ENCODE peak calls at places on chromosomes 3 and 15, in eight cellular contexts. One of them, this sample, is unnamed.

GRCh38 chr3:129892857-129893615 is 475 bp downstream of the TMCC1 start:
- DNase-seq in dorsolateral prefrontal cortex: peak; percentile 79
- DNase-seq in AG04450: no peak
- DNase-seq in brain microvascular endothelial cell: no peak
- DNase-seq in HCT116: no peak
- DNase-seq in hepatocyte: no peak
- DNase-seq in psoas muscle: no peak
- DNase-seq in right lobe of liver: peak; percentile 79
- DNase-seq in this sample: peak; percentile 64

GRCh38 chr3:175255698-175256097 is 396.6 kb downstream of the NAALADL2 start:
- DNase-seq in dorsolateral prefrontal cortex: no peak
- DNase-seq in AG04450: no peak
- DNase-seq in brain microvascular endothelial cell: peak; percentile 42
- DNase-seq in HCT116: no peak
- DNase-seq in hepatocyte: no peak
- DNase-seq in psoas muscle: no peak
- DNase-seq in right lobe of liver: no peak
- DNase-seq in this sample: no peak

GRCh38 chr15:65857718-65858402 is 11.4 kb upstream of the RAB11A start:
- DNase-seq in dorsolateral prefrontal cortex: no peak
- DNase-seq in AG04450: no peak
- DNase-seq in brain microvascular endothelial cell: no peak
- DNase-seq in HCT116: no peak
- DNase-seq in hepatocyte: no peak
- DNase-seq in psoas muscle: no peak
- DNase-seq in right lobe of liver: no peak
- DNase-seq in this sample: no peak

GRCh38 chr15:46714959-46715358 is 1002.3 kb upstream of the SEMA6D start:
- DNase-seq in dorsolateral prefrontal cortex: no peak
- DNase-seq in AG04450: no peak
- DNase-seq in brain microvascular endothelial cell: no peak
- DNase-seq in HCT116: no peak
- DNase-seq in hepatocyte: no peak
- DNase-seq in psoas muscle: no peak
- DNase-seq in right lobe of liver: no peak
- DNase-seq in this sample: no peak

GRCh38 chr3:171248426-171249115 is 211.6 kb downstream of the TNIK start:
- DNase-seq in dorsolateral prefrontal cortex: no peak
- DNase-seq in AG04450: no peak
- DNase-seq in brain microvascular endothelial cell: no peak
- DNase-seq in HCT116: no peak
- DNase-seq in hepatocyte: no peak
- DNase-seq in psoas muscle: no peak
- DNase-seq in right lobe of liver: no peak
- DNase-seq in this sample: no peak

GRCh38 chr15:101068961-101069734 is 150.0 kb downstream of the LRRK1 start:
- DNase-seq in dorsolateral prefrontal cortex: no peak
- DNase-seq in AG04450: no peak
- DNase-seq in brain microvascular endothelial cell: no peak
- DNase-seq in HCT116: no peak
- DNase-seq in hepatocyte: peak; percentile 28
- DNase-seq in psoas muscle: peak; percentile 39
- DNase-seq in right lobe of liver: peak; percentile 39
- DNase-seq in this sample: no peak

GRCh38 chr3:42037318-42037945 is 53.7 kb upstream of the TRAK1 start:
- DNase-seq in dorsolateral prefrontal cortex: no peak
- DNase-seq in AG04450: no peak
- DNase-seq in brain microvascular endothelial cell: no peak
- DNase-seq in HCT116: no peak
- DNase-seq in hepatocyte: no peak
- DNase-seq in psoas muscle: no peak
- DNase-seq in right lobe of liver: no peak
- DNase-seq in this sample: no peak

GRCh38 chr3:33377489-33377888 is 62.7 kb downstream of the UBP1 start:
- DNase-seq in dorsolateral prefrontal cortex: no peak
- DNase-seq in AG04450: no peak
- DNase-seq in brain microvascular endothelial cell: no peak
- DNase-seq in HCT116: no peak
- DNase-seq in hepatocyte: no peak
- DNase-seq in psoas muscle: no peak
- DNase-seq in right lobe of liver: no peak
- DNase-seq in this sample: no peak

GRCh38 chr15:84600331-84600686 is 500 bp upstream of the ZSCAN2 start:
- DNase-seq in dorsolateral prefrontal cortex: peak; percentile 67
- DNase-seq in AG04450: peak; percentile 59
- DNase-seq in brain microvascular endothelial cell: peak; percentile 91
- DNase-seq in HCT116: peak; percentile 74
- DNase-seq in hepatocyte: peak; percentile 89
- DNase-seq in psoas muscle: peak; percentile 92
- DNase-seq in right lobe of liver: peak; percentile 88
- DNase-seq in this sample: peak; percentile 28

GRCh38 chr15:56739474-56739873 is 6.2 kb upstream of the ZNF280D start:
- DNase-seq in dorsolateral prefrontal cortex: no peak
- DNase-seq in AG04450: no peak
- DNase-seq in brain microvascular endothelial cell: no peak
- DNase-seq in HCT116: no peak
- DNase-seq in hepatocyte: no peak
- DNase-seq in psoas muscle: no peak
- DNase-seq in right lobe of liver: no peak
- DNase-seq in this sample: no peak

GRCh38 chr3:185820973-185821758 is 3.7 kb downstream of the IGF2BP2 start:
- DNase-seq in dorsolateral prefrontal cortex: no peak
- DNase-seq in AG04450: peak; percentile 78
- DNase-seq in brain microvascular endothelial cell: peak; percentile 72
- DNase-seq in HCT116: no peak
- DNase-seq in hepatocyte: peak; percentile 32
- DNase-seq in psoas muscle: no peak
- DNase-seq in right lobe of liver: no peak
- DNase-seq in this sample: no peak

GRCh38 chr15:57259511-57260143 is 116.7 kb upstream of the CGNL1 start:
- DNase-seq in dorsolateral prefrontal cortex: no peak
- DNase-seq in AG04450: no peak
- DNase-seq in brain microvascular endothelial cell: no peak
- DNase-seq in HCT116: no peak
- DNase-seq in hepatocyte: no peak
- DNase-seq in psoas muscle: no peak
- DNase-seq in right lobe of liver: no peak
- DNase-seq in this sample: no peak

GRCh38 chr3:152973575-152973974 is 138.6 kb downstream of the P2RY1 start:
- DNase-seq in dorsolateral prefrontal cortex: no peak
- DNase-seq in AG04450: no peak
- DNase-seq in brain microvascular endothelial cell: no peak
- DNase-seq in HCT116: no peak
- DNase-seq in hepatocyte: no peak
- DNase-seq in psoas muscle: no peak
- DNase-seq in right lobe of liver: no peak
- DNase-seq in this sample: no peak

GRCh38 chr3:52532838-52533622 is 627 bp downstream of the NT5DC2 start:
- DNase-seq in dorsolateral prefrontal cortex: peak; percentile 49
- DNase-seq in AG04450: no peak
- DNase-seq in brain microvascular endothelial cell: no peak
- DNase-seq in HCT116: no peak
- DNase-seq in hepatocyte: peak; percentile 56
- DNase-seq in psoas muscle: peak; percentile 70
- DNase-seq in right lobe of liver: peak; percentile 56
- DNase-seq in this sample: no peak

GRCh38 chr3:173733029-173733652 is 335.6 kb downstream of the NLGN1 start:
- DNase-seq in dorsolateral prefrontal cortex: no peak
- DNase-seq in AG04450: peak; percentile 4
- DNase-seq in brain microvascular endothelial cell: peak; percentile 62
- DNase-seq in HCT116: peak; percentile 19
- DNase-seq in hepatocyte: peak; percentile 47
- DNase-seq in psoas muscle: no peak
- DNase-seq in right lobe of liver: no peak
- DNase-seq in this sample: no peak

GRCh38 chr15:94584833-94585244 is 353.5 kb downstream of the MCTP2 start:
- DNase-seq in dorsolateral prefrontal cortex: no peak
- DNase-seq in AG04450: no peak
- DNase-seq in brain microvascular endothelial cell: peak; percentile 1
- DNase-seq in HCT116: no peak
- DNase-seq in hepatocyte: no peak
- DNase-seq in psoas muscle: no peak
- DNase-seq in right lobe of liver: no peak
- DNase-seq in this sample: peak; percentile 41

GRCh38 chr3:150823277-150823676 is 60.3 kb upstream of the SIAH2 start:
- DNase-seq in dorsolateral prefrontal cortex: no peak
- DNase-seq in AG04450: no peak
- DNase-seq in brain microvascular endothelial cell: no peak
- DNase-seq in HCT116: no peak
- DNase-seq in hepatocyte: no peak
- DNase-seq in psoas muscle: no peak
- DNase-seq in right lobe of liver: no peak
- DNase-seq in this sample: no peak

GRCh38 chr3:126937533-126938432 is 45.1 kb upstream of the PLXNA1 start:
- DNase-seq in dorsolateral prefrontal cortex: peak; percentile 25
- DNase-seq in AG04450: no peak
- DNase-seq in brain microvascular endothelial cell: no peak
- DNase-seq in HCT116: no peak
- DNase-seq in hepatocyte: no peak
- DNase-seq in psoas muscle: no peak
- DNase-seq in right lobe of liver: no peak
- DNase-seq in this sample: no peak

GRCh38 chr3:40137586-40138295 is 171.8 kb upstream of the EIF1B start:
- DNase-seq in dorsolateral prefrontal cortex: no peak
- DNase-seq in AG04450: no peak
- DNase-seq in brain microvascular endothelial cell: no peak
- DNase-seq in HCT116: no peak
- DNase-seq in hepatocyte: no peak
- DNase-seq in psoas muscle: no peak
- DNase-seq in right lobe of liver: no peak
- DNase-seq in this sample: no peak

GRCh38 chr3:158278187-158278586 is 168.3 kb downstream of the RSRC1 start:
- DNase-seq in dorsolateral prefrontal cortex: no peak
- DNase-seq in AG04450: no peak
- DNase-seq in brain microvascular endothelial cell: no peak
- DNase-seq in HCT116: no peak
- DNase-seq in hepatocyte: no peak
- DNase-seq in psoas muscle: no peak
- DNase-seq in right lobe of liver: no peak
- DNase-seq in this sample: no peak

GRCh38 chr3:149581681-149582349 is 76.0 kb downstream of the WWTR1 start:
- DNase-seq in dorsolateral prefrontal cortex: no peak
- DNase-seq in AG04450: no peak
- DNase-seq in brain microvascular endothelial cell: peak; percentile 87
- DNase-seq in HCT116: peak; percentile 96
- DNase-seq in hepatocyte: peak; percentile 57
- DNase-seq in psoas muscle: peak; percentile 56
- DNase-seq in right lobe of liver: no peak
- DNase-seq in this sample: no peak

GRCh38 chr15:70151441-70151840 is 53.7 kb upstream of the TLE3 start:
- DNase-seq in dorsolateral prefrontal cortex: no peak
- DNase-seq in AG04450: no peak
- DNase-seq in brain microvascular endothelial cell: no peak
- DNase-seq in HCT116: no peak
- DNase-seq in hepatocyte: no peak
- DNase-seq in psoas muscle: no peak
- DNase-seq in right lobe of liver: no peak
- DNase-seq in this sample: no peak

GRCh38 chr15:70150405-70150747 is 52.7 kb upstream of the TLE3 start:
- DNase-seq in dorsolateral prefrontal cortex: no peak
- DNase-seq in AG04450: no peak
- DNase-seq in brain microvascular endothelial cell: no peak
- DNase-seq in HCT116: no peak
- DNase-seq in hepatocyte: no peak
- DNase-seq in psoas muscle: no peak
- DNase-seq in right lobe of liver: no peak
- DNase-seq in this sample: no peak

GRCh38 chr15:70151008-70151407 is 53.3 kb upstream of the TLE3 start:
- DNase-seq in dorsolateral prefrontal cortex: no peak
- DNase-seq in AG04450: no peak
- DNase-seq in brain microvascular endothelial cell: no peak
- DNase-seq in HCT116: no peak
- DNase-seq in hepatocyte: no peak
- DNase-seq in psoas muscle: no peak
- DNase-seq in right lobe of liver: no peak
- DNase-seq in this sample: no peak

GRCh38 chr15:70153948-70154439 is 56.3 kb upstream of the TLE3 start:
- DNase-seq in dorsolateral prefrontal cortex: no peak
- DNase-seq in AG04450: no peak
- DNase-seq in brain microvascular endothelial cell: no peak
- DNase-seq in HCT116: no peak
- DNase-seq in hepatocyte: no peak
- DNase-seq in psoas muscle: no peak
- DNase-seq in right lobe of liver: no peak
- DNase-seq in this sample: no peak

DNA sequence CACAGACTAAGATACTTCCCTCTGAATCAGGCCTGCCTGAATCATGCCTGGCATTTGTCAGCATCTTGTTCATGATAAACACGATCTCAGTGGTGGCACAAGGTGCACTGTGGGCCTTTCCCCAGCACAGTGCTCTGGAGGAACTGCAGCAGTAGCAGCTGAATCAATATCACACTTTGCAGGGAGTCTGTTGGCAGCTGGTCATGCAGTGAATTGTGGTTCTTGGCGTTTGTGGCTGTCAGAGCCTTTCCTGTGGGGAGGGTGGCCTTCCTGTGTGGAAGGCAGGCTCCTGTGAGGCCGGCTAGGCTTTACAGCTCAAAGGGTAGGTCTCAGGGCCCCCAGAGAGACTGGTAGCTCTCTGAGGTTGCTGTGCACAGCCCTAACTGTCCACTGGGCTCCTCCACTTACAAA is 54.4 kb upstream of the TLE3 start:
- DNase-seq in dorsolateral prefrontal cortex: no peak
- DNase-seq in AG04450: no peak
- DNase-seq in brain microvascular endothelial cell: peak; percentile 29
- DNase-seq in HCT116: no peak
- DNase-seq in hepatocyte: no peak
- DNase-seq in psoas muscle: peak; percentile 25
- DNase-seq in right lobe of liver: no peak
- DNase-seq in this sample: no peak
- TF ChIP-seq CTCF in dorsolateral prefrontal cortex: no peak
- TF ChIP-seq CTCF in AG04450: no peak
- TF ChIP-seq CTCF in brain microvascular endothelial cell: peak; percentile 6
- TF ChIP-seq CTCF in HCT116: no peak
- TF ChIP-seq CTCF in hepatocyte: no peak
- TF ChIP-seq CTCF in psoas muscle: no peak
- TF ChIP-seq CTCF in right lobe of liver: no peak
- TF ChIP-seq CTCF in this sample: no peak

GRCh38 chr3:80733522-80734176 is 965.9 kb upstream of the ROBO1 start:
- DNase-seq in dorsolateral prefrontal cortex: no peak
- DNase-seq in AG04450: no peak
- DNase-seq in brain microvascular endothelial cell: peak; percentile 94
- DNase-seq in HCT116: no peak
- DNase-seq in hepatocyte: peak; percentile 82
- DNase-seq in psoas muscle: no peak
- DNase-seq in right lobe of liver: no peak
- DNase-seq in this sample: no peak
- H3K27me3 ChIP-seq in dorsolateral prefrontal cortex: no peaks in the 10 kb centered on the region
- H3K27me3 ChIP-seq in AG04450: no peaks in the 10 kb centered on the region
- H3K27me3 ChIP-seq in brain microvascular endothelial cell: no peaks in the 10 kb centered on the region
- H3K27me3 ChIP-seq in HCT116: no peaks in the 10 kb centered on the region
- H3K27me3 ChIP-seq in hepatocyte: no peaks in the 10 kb centered on the region
- H3K27me3 ChIP-seq in psoas muscle: no peaks in the 10 kb centered on the region
- H3K27me3 ChIP-seq in right lobe of liver: no peaks in the 10 kb centered on the region
- H3K27me3 ChIP-seq in this sample: no peaks in the 10 kb centered on the region

GRCh38 chr3:146382386-146382785 is 87.0 kb downstream of the PLSCR2 start:
- DNase-seq in dorsolateral prefrontal cortex: no peak
- DNase-seq in AG04450: no peak
- DNase-seq in brain microvascular endothelial cell: peak; percentile 54
- DNase-seq in HCT116: peak; percentile 19
- DNase-seq in hepatocyte: peak; percentile 35
- DNase-seq in psoas muscle: no peak
- DNase-seq in right lobe of liver: no peak
- DNase-seq in this sample: no peak
- TF ChIP-seq CTCF in dorsolateral prefrontal cortex: no peak
- TF ChIP-seq CTCF in AG04450: peak; percentile 45
- TF ChIP-seq CTCF in brain microvascular endothelial cell: peak; percentile 67
- TF ChIP-seq CTCF in HCT116: peak; percentile 32
- TF ChIP-seq CTCF in hepatocyte: peak; percentile 22
- TF ChIP-seq CTCF in psoas muscle: no peak
- TF ChIP-seq CTCF in right lobe of liver: no peak
- TF ChIP-seq CTCF in this sample: no peak

GRCh38 chr15:74958908-74959642 is 2.5 kb upstream of the RPP25 start:
- DNase-seq in dorsolateral prefrontal cortex: no peak
- DNase-seq in AG04450: no peak
- DNase-seq in brain microvascular endothelial cell: no peak
- DNase-seq in HCT116: no peak
- DNase-seq in hepatocyte: no peak
- DNase-seq in psoas muscle: no peak
- DNase-seq in right lobe of liver: no peak
- DNase-seq in this sample: no peak
- H3K27me3 ChIP-seq in dorsolateral prefrontal cortex: peaks cover 19% of the 10 kb centered on the region
- H3K27me3 ChIP-seq in AG04450: peaks cover 53% of the 10 kb centered on the region
- H3K27me3 ChIP-seq in brain microvascular endothelial cell: peaks cover 4% of the 10 kb centered on the region
- H3K27me3 ChIP-seq in HCT116: no peaks in the 10 kb centered on the region
- H3K27me3 ChIP-seq in hepatocyte: peaks cover 55% of the 10 kb centered on the region
- H3K27me3 ChIP-seq in psoas muscle: peaks cover 50% of the 10 kb centered on the region
- H3K27me3 ChIP-seq in right lobe of liver: no peaks in the 10 kb centered on the region
- H3K27me3 ChIP-seq in this sample: peaks cover 37% of the 10 kb centered on the region